ENCODE peak calls at places on chromosome 2, in five cellular contexts. Y, F, K, P and U are unnamed samples. For H3K27me3, the result is how much of the 10 kb centered on the place peaks cover.

GRCh38 chr2:166017208-166017607 is 63.6 kb upstream of the TTC21B start:
- DNase-seq in F (no peak), P (no peak), K (no peak), Y (no peak), U (no peak)

GRCh38 chr2:149090706-149091105 is 52.2 kb downstream of the LYPD6B start:
- DNase-seq in Y (no peak), K (no peak), F (no peak), P (no peak), U (no peak)

GRCh38 chr2:221426929-221427328 is 145.2 kb downstream of the EPHA4 start:
- DNase-seq in P (no peak), Y (no peak), F (no peak), K (no peak), U (no peak)

GRCh38 chr2:194545978-194546377 is 1111.0 kb upstream of the SLC39A10 start:
- DNase-seq in P (no peak), Y (no peak), F (no peak), K (no peak), U (no peak)

GRCh38 chr2:129165001-129165400 is 814.5 kb upstream of the RAB6C start:
- DNase-seq in F (no peak), K (no peak), P (no peak), Y (no peak), U (no peak)

GRCh38 chr2:72934683-72935610 is 17.6 kb downstream of the EMX1 start:
- DNase-seq in F (no peak), Y (peak), P (peak), K (no peak), U (no peak)

GRCh38 chr2:146229513-146230155 is 1615.2 kb upstream of the ACVR2A start:
- DNase-seq in Y (no peak), F (no peak), P (no peak), K (no peak), U (no peak)

GRCh38 chr2:190031971-190032623 is 30.4 kb downstream of the MSTN start:
- DNase-seq in Y (no peak), F (no peak), P (no peak), K (no peak), U (no peak)

GRCh38 chr2:126911111-126911796 is 12.6 kb downstream of the TEX51 start:
- DNase-seq in F (no peak), K (no peak), P (no peak), Y (no peak), U (no peak)

GRCh38 chr2:134399096-134399495 is 145.2 kb downstream of the MGAT5 start:
- DNase-seq in K (no peak), F (no peak), Y (no peak), P (no peak), U (no peak)

GRCh38 chr2:217222511-217222910 is 362.6 kb upstream of the TNP1 start:
- DNase-seq in F (no peak), P (no peak), K (no peak), Y (no peak), U (no peak)

GRCh38 chr2:170886391-170886790 is 42.7 kb upstream of the GORASP2 start:
- DNase-seq in Y (no peak), K (no peak), P (no peak), F (no peak), U (no peak)

GRCh38 chr2:21710031-21710430 is 586.3 kb downstream of the TDRD15 start:
- DNase-seq in F (peak), Y (no peak), P (no peak), K (no peak), U (no peak)

GRCh38 chr2:19086351-19086750 is 272.1 kb downstream of the OSR1 start:
- DNase-seq in K (no peak), P (no peak), F (no peak), Y (peak), U (no peak)

GRCh38 chr2:11829324-11829946 is 83.0 kb downstream of the LPIN1 start:
- DNase-seq in P (peak), K (peak), Y (peak), F (peak), U (peak)

GRCh38 chr2:211367711-211368110 is 811.3 kb downstream of the CPS1 start:
- DNase-seq in F (no peak), K (no peak), P (no peak), Y (no peak), U (no peak)

GRCh38 chr2:120470041-120470716 is 124.2 kb downstream of the INHBB start:
- DNase-seq in F (peak), K (peak), Y (peak), P (peak), U (peak)

GRCh38 chr2:120472031-120472430 is 126.1 kb downstream of the INHBB start:
- DNase-seq in F (no peak), K (no peak), Y (no peak), P (no peak), U (no peak)

GRCh38 chr2:120469486-120469885 is 123.5 kb downstream of the INHBB start:
- DNase-seq in Y (no peak), F (no peak), P (no peak), K (no peak), U (no peak)

GRCh38 chr2:120471166-120471565 is 125.2 kb downstream of the INHBB start:
- DNase-seq in P (no peak), K (no peak), Y (no peak), F (no peak), U (no peak)

DNA sequence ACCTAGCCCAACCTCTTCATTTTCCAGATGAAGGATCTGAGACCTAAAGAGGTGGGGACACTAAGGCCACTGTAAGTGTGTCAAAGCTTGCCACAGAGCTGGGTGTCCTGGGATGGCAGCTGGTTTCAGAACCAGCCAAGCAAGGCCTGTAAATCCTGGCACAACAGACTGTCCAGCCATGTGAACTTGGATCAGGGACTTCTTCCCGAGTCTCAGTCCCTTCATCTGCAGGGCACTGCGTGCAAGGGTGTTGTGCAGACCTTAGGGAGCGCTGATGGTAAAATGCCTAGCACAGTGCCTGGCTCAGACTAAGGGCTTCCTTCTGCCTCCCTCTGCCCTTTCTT is 124.8 kb downstream of the INHBB start:
- DNase-seq in Y (peak), F (no peak), K (no peak), P (peak), U (peak)
- H3K27ac ChIP-seq in Y (no peak), F (peak), K (peak), P (peak), U (no peak)

GRCh38 chr2:120346667-120347358 is 877 bp downstream of the INHBB start:
- DNase-seq in P (peak), K (peak), F (no peak), Y (no peak), U (no peak)

GRCh38 chr2:120343433-120344105 is 2.4 kb upstream of the INHBB start:
- DNase-seq in Y (peak), K (peak), F (peak), P (peak), U (peak)

GRCh38 chr2:120346034-120346666 is at the start of gene INHBB:
- DNase-seq in K (peak), F (no peak), Y (no peak), P (peak), U (no peak)

GRCh38 chr2:120344214-120344990 is 1.5 kb upstream of the INHBB start:
- DNase-seq in P (peak), Y (no peak), F (no peak), K (peak), U (no peak)

GRCh38 chr2:120344991-120345975 is 653 bp upstream of the INHBB start:
- DNase-seq in K (peak), F (no peak), Y (no peak), P (peak), U (no peak)
- H3K27me3 ChIP-seq in K (half or more), F (half or more), Y (under half), P (under half), U (half or more)

DNA sequence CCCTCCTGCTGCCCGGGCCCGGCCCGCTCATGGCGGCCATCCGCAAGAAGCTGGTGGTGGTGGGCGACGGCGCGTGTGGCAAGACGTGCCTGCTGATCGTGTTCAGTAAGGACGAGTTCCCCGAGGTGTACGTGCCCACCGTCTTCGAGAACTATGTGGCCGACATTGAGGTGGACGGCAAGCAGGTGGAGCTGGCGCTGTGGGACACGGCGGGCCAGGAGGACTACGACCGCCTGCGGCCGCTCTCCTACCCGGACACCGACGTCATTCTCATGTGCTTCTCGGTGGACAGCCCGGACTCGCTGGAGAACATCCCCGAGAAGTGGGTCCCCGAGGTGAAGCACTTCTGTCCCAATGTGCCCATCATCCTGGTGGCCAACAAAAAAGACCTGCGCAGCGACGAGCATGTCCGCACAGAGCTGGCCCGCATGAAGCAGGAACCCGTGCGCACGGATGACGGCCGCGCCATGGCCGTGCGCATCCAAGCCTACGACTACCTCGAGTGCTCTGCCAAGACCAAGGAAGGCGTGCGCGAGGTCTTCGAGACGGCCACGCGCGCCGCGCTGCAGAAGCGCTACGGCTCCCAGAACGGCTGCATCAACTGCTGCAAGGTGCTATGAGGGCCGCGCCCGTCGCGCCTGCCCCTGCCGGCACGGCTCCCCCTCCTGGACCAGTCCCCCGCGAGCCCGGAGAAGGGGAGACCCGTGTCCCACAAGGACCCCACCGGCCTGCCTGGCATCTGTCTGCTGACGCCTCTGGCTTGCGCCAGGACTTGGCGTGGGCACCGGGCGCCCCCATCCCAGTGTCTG is 767 bp downstream of the RHOB start:
- DNase-seq in K (peak), Y (peak), F (peak), P (peak), U (peak)
- TF ChIP-seq CTCF in K (peak), Y (no peak), F (no peak), P (no peak), U (no peak)

GRCh38 chr2:55811048-55811447 is 112.5 kb downstream of the EFEMP1 start:
- DNase-seq in Y (no peak), K (no peak), P (no peak), F (no peak), U (no peak)

GRCh38 chr2:55810621-55811020 is 113.0 kb downstream of the EFEMP1 start:
- DNase-seq in P (no peak), Y (no peak), F (no peak), K (no peak), U (no peak)

GRCh38 chr2:55805662-55806061 is 112.0 kb upstream of the PNPT1 start:
- DNase-seq in Y (no peak), F (no peak), P (no peak), K (no peak), U (no peak)

GRCh38 chr2:55809875-55810620 is 113.5 kb downstream of the EFEMP1 start:
- DNase-seq in F (peak), K (no peak), P (peak), Y (peak), U (no peak)

GRCh38 chr2:55807900-55808299 is 114.3 kb upstream of the PNPT1 start:
- DNase-seq in P (no peak), F (no peak), Y (no peak), K (no peak), U (no peak)
- H3K27ac ChIP-seq in P (no peak), F (peak), Y (no peak), K (no peak), U (no peak)

GRCh38 chr2:176072292-176072669 is 11.5 kb downstream of the EVX2 start:
- DNase-seq in P (no peak), Y (no peak), K (no peak), F (no peak), U (no peak)
- H3K27me3 ChIP-seq in P (half or more), Y (half or more), K (half or more), F (half or more), U (half or more)

GRCh38 chr2:109277414-109277813 is 148.4 kb downstream of the SH3RF3 start:
- DNase-seq in Y (no peak), K (no peak), F (no peak), P (no peak), U (no peak)

GRCh38 chr2:109282360-109282759 is 153.4 kb downstream of the SH3RF3 start:
- DNase-seq in P (no peak), F (no peak), K (no peak), Y (no peak), U (no peak)

GRCh38 chr2:109282865-109283264 is 153.9 kb downstream of the SH3RF3 start:
- DNase-seq in F (no peak), K (no peak), Y (no peak), P (no peak), U (no peak)

GRCh38 chr2:109279243-109279860 is 150.3 kb downstream of the SH3RF3 start:
- DNase-seq in K (no peak), P (no peak), F (no peak), Y (peak), U (no peak)

GRCh38 chr2:109280804-109281203 is 151.8 kb downstream of the SH3RF3 start:
- DNase-seq in P (no peak), F (no peak), Y (peak), K (no peak), U (no peak)
- TF ChIP-seq CTCF in P (peak), F (peak), Y (peak), K (peak), U (no peak)

DNA sequence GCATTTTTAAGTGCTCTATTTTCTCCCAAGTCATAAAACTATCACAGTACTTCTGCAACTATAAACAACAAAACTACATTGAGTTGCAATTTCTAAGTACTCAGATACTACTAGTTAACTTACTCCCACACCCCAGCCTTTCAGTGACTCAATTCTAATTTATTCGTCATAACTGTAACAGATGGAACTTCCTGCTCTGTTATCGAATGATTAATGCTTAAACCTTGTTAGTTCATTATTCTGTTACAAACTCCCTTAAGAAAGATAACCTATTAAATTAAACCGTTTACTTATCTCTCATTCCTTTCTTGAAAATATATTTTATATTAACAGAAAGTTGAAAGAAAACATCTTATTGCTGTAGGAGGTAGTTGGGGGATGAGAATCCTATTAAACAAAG is 17.0 kb downstream of the TNFAIP6 start:
- DNase-seq in K (no peak), P (no peak), Y (no peak), F (no peak), U (no peak)
- H3K27ac ChIP-seq in K (no peak), P (no peak), Y (no peak), F (no peak), U (no peak)

GRCh38 chr2:99809259-99809900 is 319.6 kb upstream of the REV1 start:
- DNase-seq in Y (no peak), P (no peak), F (no peak), K (no peak), U (no peak)
- H3K27me3 ChIP-seq in Y (under half), P (under half), F (under half), K (under half), U (under half)

GRCh38 chr2:112582314-112582746 is 2.1 kb upstream of the CHCHD5 start:
- DNase-seq in K (peak), Y (peak), F (no peak), P (no peak), U (no peak)

GRCh38 chr2:112580084-112580483 is 4.3 kb upstream of the CHCHD5 start:
- DNase-seq in F (no peak), P (no peak), K (no peak), Y (no peak), U (no peak)

GRCh38 chr2:112577756-112578155 is 6.7 kb upstream of the CHCHD5 start:
- DNase-seq in K (no peak), F (no peak), Y (no peak), P (no peak), U (no peak)

GRCh38 chr2:112583497-112584133 is 794 bp upstream of the CHCHD5 start:
- DNase-seq in K (no peak), Y (no peak), F (no peak), P (no peak), U (no peak)

DNA sequence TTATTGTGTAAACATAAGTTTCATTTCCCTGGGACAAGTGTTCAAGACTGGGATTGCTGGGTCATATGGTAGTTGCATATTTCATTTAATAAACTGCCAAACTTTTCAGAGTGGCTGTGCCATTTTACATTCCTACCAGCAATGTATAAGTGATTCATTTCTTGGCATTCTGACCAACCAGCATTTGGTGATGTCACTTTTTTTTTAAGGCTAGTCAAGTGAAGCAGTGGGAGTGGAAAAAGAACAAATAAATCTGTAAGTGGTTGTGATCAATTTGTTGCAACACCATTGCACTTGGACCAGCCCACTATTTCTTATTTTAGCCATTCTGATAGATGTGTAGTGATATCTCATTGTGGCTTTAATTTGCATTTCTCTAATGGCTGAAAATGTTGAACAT is 5.1 kb upstream of the CHCHD5 start:
- DNase-seq in K (no peak), F (no peak), P (no peak), Y (peak), U (no peak)
- TF ChIP-seq CTCF in K (no peak), F (no peak), P (no peak), Y (no peak), U (no peak)

DNA sequence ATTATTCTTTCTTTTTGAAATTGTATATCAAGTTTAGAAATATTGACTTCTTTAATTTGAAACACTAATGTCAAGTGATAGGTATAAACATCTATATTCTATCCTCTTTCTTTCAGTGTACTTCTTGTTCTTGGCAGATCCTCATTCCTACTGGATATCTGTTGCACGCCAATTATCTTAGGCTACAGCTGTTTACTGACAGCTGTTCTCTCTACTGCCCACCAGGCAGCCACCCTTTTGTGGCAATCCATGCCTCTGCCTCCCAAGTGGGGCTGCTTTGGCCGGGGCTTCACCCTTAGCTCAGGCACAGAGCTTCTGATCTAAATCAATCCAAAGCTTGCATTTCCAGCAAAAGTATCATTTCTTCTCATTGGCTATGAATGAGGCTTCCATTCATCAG is 50.6 kb upstream of the ITSN2 start:
- DNase-seq in K (no peak), P (no peak), F (no peak), Y (no peak), U (no peak)
- H3K27ac ChIP-seq in K (no peak), P (no peak), F (no peak), Y (no peak), U (no peak)